ENCODE peak calls at places on chromosomes 5 and 9, in four cellular contexts. D is hepatocyte, M is colonic mucosa, Y is astrocyte. G is an unnamed sample. For H3K4me1, the result is how much of the 10 kb centered on the place peaks cover.

GRCh38 chr5:54425258-54425657 is 30.2 kb upstream of the HSPB3 start:
- DNase-seq in M (no peak), Y (no peak), D (no peak), G (no peak)

GRCh38 chr5:159567461-159567860 is 237.2 kb upstream of the IL12B start:
- DNase-seq in D (no peak), Y (no peak), M (no peak), G (no peak)

GRCh38 chr5:4511996-4512656 is 628.0 kb upstream of the ADAMTS16 start:
- DNase-seq in Y (peak), M (no peak), D (peak), G (peak)

GRCh38 chr9:22079873-22080341 is 70.8 kb upstream of the CDKN2B start:
- DNase-seq in Y (peak), D (no peak), M (no peak), G (no peak)

GRCh38 chr9:5582835-5583195 is 46.1 kb upstream of the RIC1 start:
- DNase-seq in Y (peak), M (no peak), D (no peak), G (no peak)

GRCh38 chr5:72246239-72246580 is 73.8 kb downstream of the MRPS27 start:
- DNase-seq in Y (no peak), M (no peak), D (no peak), G (no peak)

GRCh38 chr9:129569506-129570449 is 51.1 kb downstream of the C9orf50 start:
- DNase-seq in Y (peak), M (no peak), D (peak), G (peak)

GRCh38 chr9:71822455-71822854 is 54.1 kb upstream of the CEMIP2 start:
- DNase-seq in D (peak), Y (no peak), M (no peak), G (no peak)

GRCh38 chr5:2805080-2805479 is 53.6 kb upstream of the IRX2 start:
- DNase-seq in M (no peak), Y (no peak), D (no peak), G (no peak)

GRCh38 chr9:114958021-114958846 is 27.8 kb upstream of the TNFSF8 start:
- DNase-seq in Y (no peak), D (no peak), M (peak), G (no peak)

GRCh38 chr5:137287564-137287963 is 211.6 kb downstream of the SPOCK1 start:
- DNase-seq in M (no peak), Y (no peak), D (no peak), G (no peak)

GRCh38 chr9:76136986-76137385 is 246.5 kb downstream of the PCSK5 start:
- DNase-seq in D (peak), M (no peak), Y (peak), G (no peak)

GRCh38 chr9:14515564-14516198 is 177.6 kb downstream of the ZDHHC21 start:
- DNase-seq in M (no peak), Y (peak), D (no peak), G (peak)

GRCh38 chr5:173315495-173316352 is 12.5 kb downstream of the STC2 start:
- DNase-seq in D (peak), M (no peak), Y (peak), G (peak)

GRCh38 chr9:131815971-131816873 is 76.3 kb upstream of the RAPGEF1 start:
- DNase-seq in M (no peak), Y (no peak), D (no peak), G (no peak)

GRCh38 chr9:112380102-112380581 is at the start of gene HSDL2:
- DNase-seq in M (peak), Y (peak), D (peak), G (no peak)

GRCh38 chr5:71957431-71957934 is 149.8 kb upstream of the MAP1B start:
- DNase-seq in Y (no peak), D (peak), M (no peak), G (no peak)

GRCh38 chr5:77741608-77742007 is 34.5 kb downstream of the TBCA start:
- DNase-seq in D (no peak), Y (no peak), M (no peak), G (no peak)

GRCh38 chr5:174204914-174205313 is 159.4 kb downstream of the NSG2 start:
- DNase-seq in D (peak), Y (peak), M (no peak), G (peak)

GRCh38 chr5:9343146-9343850 is 202.6 kb downstream of the SEMA5A start:
- DNase-seq in D (no peak), M (no peak), Y (peak), G (no peak)

GRCh38 chr5:121171834-121172233 is 679.8 kb upstream of the FTMT start:
- DNase-seq in M (no peak), Y (no peak), D (no peak), G (no peak)

GRCh38 chr9:93091453-93092081 is 4.5 kb upstream of the CARD19 start:
- DNase-seq in D (peak), Y (peak), M (peak), G (peak)

GRCh38 chr5:19534751-19535150 is 453.2 kb downstream of the CDH18 start:
- DNase-seq in Y (peak), M (no peak), D (no peak), G (no peak)

DNA sequence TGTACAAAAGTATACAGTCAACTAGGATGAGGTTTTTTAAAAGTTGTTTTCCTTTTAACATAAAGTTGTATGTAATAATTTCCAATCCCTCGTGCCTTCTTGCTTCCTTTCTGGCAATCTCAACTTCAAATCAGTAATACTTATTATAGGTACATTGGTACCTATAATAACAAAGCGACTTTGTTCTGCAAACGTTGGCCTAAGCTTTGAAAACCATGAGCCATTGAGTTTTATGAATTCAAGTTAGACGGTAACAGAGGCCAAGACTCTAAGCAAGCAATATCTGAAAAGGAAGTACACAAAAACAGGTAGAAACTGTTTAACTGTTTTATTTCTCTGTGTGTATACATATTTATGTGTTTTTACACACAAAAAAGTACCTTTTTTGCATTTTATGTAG is 135.2 kb upstream of the GRHPR start:
- DNase-seq in M (no peak), D (no peak), Y (no peak), G (no peak)
- H3K4me1 ChIP-seq in M (under half), D (under half), Y (under half), G (under half)

GRCh38 chr9:133659566-133659965 is 23.4 kb downstream of the DBH start:
- DNase-seq in M (no peak), Y (no peak), D (no peak), G (no peak)

GRCh38 chr9:133656211-133657119 is 20.3 kb downstream of the DBH start:
- DNase-seq in Y (no peak), M (no peak), D (no peak), G (no peak)

GRCh38 chr9:133655701-133656100 is 19.5 kb downstream of the DBH start:
- DNase-seq in Y (no peak), D (no peak), M (no peak), G (no peak)

GRCh38 chr9:133657120-133657661 is 21.0 kb downstream of the DBH start:
- DNase-seq in D (no peak), M (no peak), Y (peak), G (no peak)

GRCh38 chr9:133658442-133659431 is 22.6 kb downstream of the DBH start:
- DNase-seq in D (peak), Y (peak), M (peak), G (peak)
- TF ChIP-seq CTCF in D (no peak), Y (no peak), M (no peak), G (no peak)

GRCh38 chr9:37337301-37337905 is 85.1 kb upstream of the GRHPR start:
- DNase-seq in Y (no peak), D (no peak), M (no peak), G (no peak)

GRCh38 chr9:37338218-37338617 is 84.3 kb upstream of the GRHPR start:
- DNase-seq in M (no peak), D (no peak), Y (no peak), G (no peak)

GRCh38 chr9:37333288-37333687 is 89.2 kb upstream of the GRHPR start:
- DNase-seq in M (no peak), D (no peak), Y (no peak), G (no peak)

GRCh38 chr9:37335238-37335637 is 87.3 kb upstream of the GRHPR start:
- DNase-seq in D (no peak), Y (no peak), M (no peak), G (no peak)

DNA sequence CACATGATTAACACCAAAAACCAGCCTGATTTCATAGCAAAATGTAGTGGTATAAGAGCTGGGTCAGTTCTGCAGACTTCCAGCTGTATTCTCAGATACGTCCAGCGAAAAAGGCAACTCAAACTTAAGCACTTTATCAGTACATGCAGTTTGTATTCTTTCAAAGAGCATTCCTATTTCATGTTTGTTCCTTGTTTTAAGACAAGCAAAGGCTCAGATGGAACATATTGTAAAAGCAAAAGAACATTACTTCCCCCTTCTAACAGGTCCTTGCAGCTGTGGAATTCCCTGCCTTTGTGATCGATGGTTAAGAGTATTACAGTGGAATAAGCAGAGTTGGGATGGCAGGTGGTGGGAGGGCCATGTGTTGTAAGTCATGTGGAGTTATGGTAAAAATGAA is 86.3 kb upstream of the GRHPR start:
- DNase-seq in D (no peak), Y (no peak), M (no peak), G (peak)
- H3K4me1 ChIP-seq in D (under half), Y (under half), M (under half), G (under half)

DNA sequence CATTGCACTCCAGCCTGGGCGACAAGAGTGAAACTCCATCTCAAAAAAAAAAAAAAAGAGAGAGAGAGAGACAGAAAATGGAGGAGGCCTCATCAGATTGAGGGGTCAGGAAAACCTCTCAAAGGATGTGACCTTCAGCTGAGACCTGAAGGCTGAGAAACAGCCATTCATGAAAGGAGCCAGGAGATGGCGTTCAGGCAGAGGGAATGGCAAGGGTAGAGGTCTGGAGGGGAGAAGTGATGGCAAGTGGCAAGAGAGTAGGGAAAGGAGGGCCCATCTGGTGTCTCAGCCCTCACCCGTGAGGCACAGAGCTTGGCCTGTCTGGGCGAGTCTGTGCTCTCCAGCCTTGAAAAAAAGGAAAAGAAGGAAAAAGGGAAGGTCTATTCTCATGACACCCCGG is 17.0 kb downstream of the CAMK2A start:
- DNase-seq in M (no peak), D (peak), Y (no peak), G (peak)
- TF ChIP-seq CTCF in M (no peak), D (peak), Y (peak), G (peak)

DNA sequence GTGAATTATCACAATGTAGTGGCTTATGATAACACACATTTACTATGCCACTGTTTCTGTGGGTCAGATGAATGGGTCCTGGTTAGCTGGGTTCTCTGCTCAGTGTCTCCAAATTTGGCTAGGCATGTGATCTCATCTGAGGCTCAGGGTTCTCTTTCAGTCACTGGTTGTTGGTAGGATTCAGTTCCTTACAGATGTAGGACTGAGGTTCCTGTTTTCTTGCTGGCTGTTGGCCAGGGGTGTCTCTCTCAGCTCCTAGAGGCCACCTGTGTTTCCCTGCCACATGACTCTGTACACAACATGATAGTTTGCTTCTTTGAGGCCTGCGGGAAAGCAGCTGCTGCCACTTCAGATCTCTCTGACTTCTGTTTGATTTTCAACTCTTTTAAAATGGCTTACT is 7.1 kb downstream of the NFX1 start:
- DNase-seq in D (no peak), M (peak), Y (no peak), G (no peak)
- H3K4me1 ChIP-seq in D (under half), M (under half), Y (under half), G (under half)